ENCODE peak calls at places on chromosomes 7 and 10, in six cellular contexts. Z is HT1080; X is activated CD4-positive, alpha-beta T cell treated with anti-CD3 and anti-CD28 coated beads for 1 hour; Q is stimulated activated CD4-positive, alpha-beta T cell treated with anti-CD3 and anti-CD28 coated beads, Interleukin-2, amount 100 ng/mL, for 48 hours; C is HT-29; G is fibroblast of lung. D is an unnamed sample.

GRCh38 chr10:7483848-7484247 is 73.0 kb upstream of the SFMBT2 start:
- DNase-seq in Z (no peak), X (no peak), Q (no peak), C (no peak), G (no peak), D (no peak)

GRCh38 chr10:47278720-47279119 is 21.3 kb upstream of the GDF10 start:
- DNase-seq in Z (no peak), X (no peak), Q (no peak), C (no peak), G (no peak), D (no peak)

GRCh38 chr7:133723044-133723443 is 404.1 kb upstream of the LRGUK start:
- DNase-seq in Z (no peak), X (no peak), Q (no peak), C (no peak), G (no peak), D (no peak)

GRCh38 chr10:132430231-132430743 is 33.3 kb downstream of the PWWP2B start:
- DNase-seq in Z (no peak), X (no peak), Q (no peak), C (no peak), G (no peak), D (no peak)

GRCh38 chr10:32413513-32413912 is 32.4 kb upstream of the CCDC7 start:
- DNase-seq in Z (peak; percentile 97), X (no peak), Q (peak; percentile 39), C (no peak), G (peak; percentile 100), D (no peak)

GRCh38 chr10:73590881-73591577 is at the start of gene USP54:
- DNase-seq in Z (peak; percentile 93), X (no peak), Q (no peak), C (peak; percentile 93), G (peak; percentile 89), D (no peak)

GRCh38 chr10:96275685-96276418 is 4.5 kb upstream of the BLNK start:
- DNase-seq in Z (no peak), X (no peak), Q (no peak), C (no peak), G (no peak), D (peak; percentile 72)

GRCh38 chr10:603745-604144 is 85.7 kb downstream of the DIP2C start:
- DNase-seq in Z (no peak), X (no peak), Q (no peak), C (no peak), G (no peak), D (no peak)

GRCh38 chr10:107899663-107900062 is 735.2 kb upstream of the SORCS1 start:
- DNase-seq in Z (no peak), X (no peak), Q (no peak), C (no peak), G (no peak), D (no peak)

GRCh38 chr7:20153999-20154398 is 63.2 kb downstream of the MACC1 start:
- DNase-seq in Z (no peak), X (no peak), Q (no peak), C (no peak), G (no peak), D (no peak)

GRCh38 chr7:1817061-1817712 is 147.1 kb downstream of the ELFN1 start:
- DNase-seq in Z (no peak), X (no peak), Q (no peak), C (no peak), G (no peak), D (no peak)

GRCh38 chr7:111864291-111864976 is 302.1 kb upstream of the IMMP2L start:
- DNase-seq in Z (no peak), X (no peak), Q (no peak), C (no peak), G (peak; percentile 25), D (no peak)

GRCh38 chr10:4981722-4982471 is 18.7 kb downstream of the AKR1C1 start:
- DNase-seq in Z (peak; percentile 44), X (no peak), Q (peak; percentile 3), C (peak; percentile 79), G (peak; percentile 51), D (peak; percentile 51)

GRCh38 chr7:31938650-31939049 is 131.6 kb downstream of the PDE1C start:
- DNase-seq in Z (peak; percentile 81), X (no peak), Q (no peak), C (peak; percentile 14), G (peak; percentile 63), D (no peak)

GRCh38 chr10:126549326-126549725 is 121.2 kb downstream of the C10orf90 start:
- DNase-seq in Z (no peak), X (no peak), Q (no peak), C (no peak), G (peak; percentile 55), D (no peak)

GRCh38 chr7:5766321-5766761 is 15.1 kb downstream of the RNF216 start:
- DNase-seq in Z (peak; percentile 59), X (no peak), Q (no peak), C (no peak), G (peak; percentile 88), D (no peak)

GRCh38 chr10:47402681-47403301 is 18.7 kb upstream of the ZNF488 start:
- DNase-seq in Z (peak; percentile 96), X (no peak), Q (no peak), C (peak; percentile 83), G (peak; percentile 93), D (no peak)

GRCh38 chr10:8074881-8075280 is 20.4 kb downstream of the GATA3 start:
- DNase-seq in Z (no peak), X (no peak), Q (no peak), C (no peak), G (no peak), D (no peak)

GRCh38 chr7:1533569-1534329 is 3.2 kb downstream of the MAFK start:
- DNase-seq in Z (peak; percentile 97), X (no peak), Q (no peak), C (peak; percentile 62), G (peak; percentile 92), D (peak; percentile 41)

GRCh38 chr10:11165591-11166543 is 148.2 kb downstream of the CELF2 start:
- DNase-seq in Z (peak; percentile 60), X (peak; percentile 51), Q (no peak), C (no peak), G (peak; percentile 16), D (no peak)

GRCh38 chr7:644381-645305 is 81.9 kb upstream of the DNAAF5 start:
- DNase-seq in Z (peak; percentile 25), X (no peak), Q (no peak), C (no peak), G (no peak), D (no peak)

GRCh38 chr10:92689663-92690210 is at the start of gene HHEX:
- DNase-seq in Z (peak; percentile 41), X (no peak), Q (peak; percentile 11), C (peak; percentile 42), G (peak; percentile 76), D (peak; percentile 89)

GRCh38 chr7:11228515-11228914 is 254.8 kb downstream of the PHF14 start:
- DNase-seq in Z (peak; percentile 14), X (no peak), Q (no peak), C (no peak), G (peak; percentile 11), D (peak; percentile 89)

GRCh38 chr7:116041615-116042014 is 11.1 kb upstream of the TFEC start:
- DNase-seq in Z (no peak), X (no peak), Q (no peak), C (no peak), G (no peak), D (no peak)

GRCh38 chr7:23893172-23893941 is 183.3 kb downstream of the STK31 start:
- DNase-seq in Z (peak; percentile 58), X (no peak), Q (no peak), C (no peak), G (peak; percentile 79), D (no peak)

GRCh38 chr7:6274743-6275142 is 2.3 kb upstream of the CYTH3 start:
- DNase-seq in Z (no peak), X (no peak), Q (no peak), C (no peak), G (no peak), D (no peak)

GRCh38 chr7:28037220-28038010 is 143.2 kb downstream of the JAZF1 start:
- DNase-seq in Z (peak; percentile 98), X (no peak), Q (peak; percentile 14), C (peak; percentile 82), G (peak; percentile 98), D (no peak)

GRCh38 chr10:102418612-102419560 is at the start of gene PSD:
- DNase-seq in Z (no peak), X (no peak), Q (no peak), C (no peak), G (no peak), D (no peak)

GRCh38 chr7:3955026-3955425 is 654.0 kb downstream of the SDK1 start:
- DNase-seq in Z (no peak), X (no peak), Q (no peak), C (no peak), G (no peak), D (no peak)

GRCh38 chr7:17099083-17099973 is 199.1 kb upstream of the AHR start:
- DNase-seq in Z (peak; percentile 52), X (no peak), Q (no peak), C (peak; percentile 81), G (peak; percentile 60), D (peak; percentile 83)

GRCh38 chr7:126574276-126574675 is 678.5 kb downstream of the GRM8 start:
- DNase-seq in Z (peak; percentile 79), X (no peak), Q (no peak), C (no peak), G (peak; percentile 83), D (no peak)

D was measured in right lobe of liver.